ENCODE peak calls at places on chromosomes 11 and 22, in four cellular contexts. F, M, B and E are unnamed samples.
A peak's percentile ranks its signal among the peaks of the same experiment; 100 is the strongest.

GRCh38 chr11:66292543-66293332 is 1.0 kb downstream of the TMEM151A start:
- DNase-seq in B (no peak), M (no peak), F (no peak), E (no peak)

GRCh38 chr11:96241351-96241841 is 101.6 kb downstream of the MAML2 start:
- DNase-seq in M (peak; percentile 48), B (no peak), F (no peak), E (no peak)

GRCh38 chr22:49153921-49154320 is 673.8 kb downstream of the BRD1 start:
- DNase-seq in F (no peak), B (no peak), M (no peak), E (no peak)

GRCh38 chr11:47550288-47551052 is 2.5 kb downstream of the CELF1 start:
- DNase-seq in F (no peak), M (no peak), B (no peak), E (no peak)

GRCh38 chr11:123439616-123440015 is 9.5 kb downstream of the GRAMD1B start:
- DNase-seq in F (no peak), M (no peak), B (no peak), E (no peak)

GRCh38 chr11:56782167-56782847 is 33.8 kb upstream of the OR9G4 start:
- DNase-seq in M (no peak), B (no peak), F (no peak), E (no peak)

GRCh38 chr22:31124811-31125465 is 2.2 kb downstream of the INPP5J start:
- DNase-seq in F (no peak), M (no peak), B (no peak), E (no peak)

GRCh38 chr22:30232716-30233218 is 13.8 kb downstream of the LIF start:
- DNase-seq in B (no peak), F (no peak), M (no peak), E (no peak)

GRCh38 chr11:130801287-130802146 is 114.8 kb downstream of the SNX19 start:
- DNase-seq in M (no peak), F (no peak), B (no peak), E (no peak)

GRCh38 chr11:95688501-95689222 is 100.9 kb downstream of the FAM76B start:
- DNase-seq in F (no peak), M (no peak), B (no peak), E (no peak)

GRCh38 chr22:37240240-37240940 is 3.7 kb downstream of the RAC2 start:
- DNase-seq in M (peak; percentile 46), F (no peak), B (no peak), E (no peak)

GRCh38 chr11:34234086-34234740 is 123.6 kb downstream of the ABTB2 start:
- DNase-seq in F (no peak), B (peak; percentile 71), M (peak; percentile 89), E (no peak)

GRCh38 chr11:67534070-67534679 is 10.9 kb upstream of the CABP2 start:
- DNase-seq in M (no peak), B (no peak), F (no peak), E (no peak)

GRCh38 chr11:64419818-64420485 is 61.0 kb downstream of the RPS6KA4 start:
- DNase-seq in F (no peak), B (no peak), M (no peak), E (no peak)

GRCh38 chr11:91141655-91142054 is 918.8 kb upstream of the CHORDC1 start:
- DNase-seq in F (no peak), B (no peak), M (no peak), E (no peak)

GRCh38 chr11:65882191-65883057 is 2.8 kb downstream of the CTSW start:
- DNase-seq in M (no peak), B (no peak), F (no peak), E (no peak)

GRCh38 chr11:742156-742546 is 5.1 kb upstream of the TALDO1 start:
- DNase-seq in B (no peak), M (no peak), F (no peak), E (no peak)

GRCh38 chr11:88886796-88887195 is 179.0 kb downstream of the GRM5 start:
- DNase-seq in F (no peak), M (peak; percentile 47), B (peak; percentile 27), E (peak; percentile 24)

GRCh38 chr11:59614277-59615131 is 1.1 kb downstream of the OSBP start:
- DNase-seq in F (no peak), M (no peak), B (peak; percentile 4), E (no peak)

GRCh38 chr11:78715639-78716311 is 141.1 kb upstream of the NARS2 start:
- DNase-seq in F (no peak), B (no peak), M (peak; percentile 61), E (peak; percentile 79)

GRCh38 chr11:70298243-70298915 is 27.9 kb downstream of the PPFIA1 start:
- DNase-seq in F (no peak), B (no peak), M (peak; percentile 19), E (no peak)

GRCh38 chr11:113504071-113504470 is 28.9 kb upstream of the DRD2 start:
- DNase-seq in F (no peak), M (no peak), B (no peak), E (no peak)

GRCh38 chr22:43230983-43231723 is 44.2 kb upstream of the TTLL12 start:
- DNase-seq in M (peak; percentile 78), F (peak; percentile 21), B (peak; percentile 72), E (peak; percentile 75)

GRCh38 chr22:17914474-17914873 is 109.9 kb downstream of the MICAL3 start:
- DNase-seq in F (no peak), B (no peak), M (peak; percentile 6), E (no peak)

GRCh38 chr11:75714211-75714610 is 3.4 kb upstream of the MOGAT2 start:
- DNase-seq in M (no peak), B (no peak), F (no peak), E (no peak)

GRCh38 chr22:49979587-49980264 is 19.2 kb downstream of the PIM3 start:
- DNase-seq in F (peak; percentile 12), B (no peak), M (peak; percentile 81), E (peak; percentile 34)

GRCh38 chr11:6655790-6656580 is at the start of gene DCHS1:
- DNase-seq in B (no peak), F (no peak), M (no peak), E (peak; percentile 65)

GRCh38 chr11:3623126-3623525 is 18.7 kb downstream of the ART5 start:
- DNase-seq in F (no peak), M (no peak), B (no peak), E (no peak)

GRCh38 chr11:27497911-27498310 is 8.7 kb downstream of the LIN7C start:
- DNase-seq in F (no peak), M (no peak), B (no peak), E (no peak)

GRCh38 chr11:1546077-1546535 is 26.0 kb downstream of the DUSP8 start:
- DNase-seq in B (no peak), F (no peak), M (peak; percentile 63), E (no peak)

GRCh38 chr11:87453531-87454089 is 415.9 kb downstream of the TMEM135 start:
- DNase-seq in F (no peak), B (no peak), M (no peak), E (no peak)

GRCh38 chr11:70397336-70397982 is 870 bp upstream of the CTTN start:
- DNase-seq in F (no peak), M (no peak), B (no peak), E (peak; percentile 39)

GRCh38 chr11:19332476-19332875 is 91.7 kb upstream of the E2F8 start:
- DNase-seq in M (no peak), B (no peak), F (no peak), E (no peak)

GRCh38 chr11:123365955-123366354 is 64.1 kb upstream of the GRAMD1B start:
- DNase-seq in M (no peak), F (no peak), B (no peak), E (no peak)

GRCh38 chr11:106242723-106243405 is 165.4 kb downstream of the AASDHPPT start:
- DNase-seq in B (no peak), F (no peak), M (no peak), E (no peak)

GRCh38 chr11:72658989-72659640 is 15.1 kb downstream of the PDE2A start:
- DNase-seq in M (no peak), F (no peak), B (no peak), E (no peak)

DNA sequence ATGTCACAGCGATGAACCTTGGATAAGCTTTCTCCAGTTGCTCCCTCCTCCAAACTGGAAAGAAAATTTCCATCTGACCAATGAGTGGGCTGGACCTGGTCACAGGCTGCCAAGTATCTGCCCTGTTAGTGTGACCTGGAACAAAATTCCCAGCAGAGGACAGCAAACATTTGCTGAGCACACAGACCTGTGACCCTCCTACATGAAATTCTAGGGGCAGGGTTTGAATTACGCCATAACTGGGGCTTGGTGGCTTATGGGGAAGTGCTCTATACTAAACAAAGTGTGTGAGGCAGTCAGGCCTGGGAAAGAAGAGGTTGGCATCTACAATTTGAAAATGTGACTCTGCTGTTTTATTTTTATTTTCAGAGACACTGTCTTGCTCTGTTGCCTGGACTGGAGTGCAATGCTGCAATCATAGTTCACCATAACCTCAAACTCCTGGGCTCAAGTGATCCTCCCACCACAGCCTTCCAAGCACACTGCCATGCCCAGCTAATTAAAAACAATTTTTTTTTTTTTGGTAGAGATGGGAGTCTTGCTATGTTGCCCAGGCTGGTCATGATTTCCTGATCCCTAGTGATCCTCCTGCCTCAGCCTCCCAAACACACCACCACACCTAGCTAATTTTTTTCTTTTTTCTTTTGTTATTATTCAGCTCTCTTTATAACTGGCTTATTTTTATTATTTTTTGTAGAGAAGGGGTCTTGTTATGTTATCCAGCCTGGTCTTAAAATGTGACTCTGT is 13.6 kb upstream of the XBP1 start:
- DNase-seq in M (peak; percentile 50), B (no peak), F (no peak), E (no peak)
- TF ChIP-seq CTCF in M (no peak), B (no peak), F (no peak), E (no peak)

GRCh38 chr11:43810929-43811596 is 69.6 kb upstream of the ALKBH3 start:
- DNase-seq in B (no peak), M (no peak), F (no peak), E (no peak)
- TF ChIP-seq CTCF in B (no peak), M (peak; percentile 13), F (no peak), E (no peak)

DNA sequence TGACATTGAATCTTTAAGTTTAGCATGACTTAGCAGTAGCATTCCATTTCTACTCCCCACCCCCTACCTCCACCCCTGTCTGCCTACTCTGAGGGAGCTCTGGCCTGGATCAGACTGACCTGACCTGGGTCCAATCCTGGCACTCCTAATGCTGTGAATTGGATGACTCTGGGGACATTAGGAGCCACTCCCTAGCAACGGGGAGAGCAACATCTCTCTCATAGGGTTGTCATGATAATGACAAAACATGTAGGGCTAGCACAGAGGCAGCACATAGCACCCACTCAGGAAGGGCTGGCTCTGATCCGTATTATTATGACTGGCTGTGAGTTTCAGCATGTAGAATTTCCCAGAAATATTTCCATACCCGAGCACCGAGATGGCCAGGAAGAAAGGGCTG is 40.5 kb downstream of the CABIN1 start:
- DNase-seq in B (no peak), M (no peak), F (peak; percentile 38), E (no peak)
- TF ChIP-seq CTCF in B (no peak), M (no peak), F (no peak), E (no peak)

DNA sequence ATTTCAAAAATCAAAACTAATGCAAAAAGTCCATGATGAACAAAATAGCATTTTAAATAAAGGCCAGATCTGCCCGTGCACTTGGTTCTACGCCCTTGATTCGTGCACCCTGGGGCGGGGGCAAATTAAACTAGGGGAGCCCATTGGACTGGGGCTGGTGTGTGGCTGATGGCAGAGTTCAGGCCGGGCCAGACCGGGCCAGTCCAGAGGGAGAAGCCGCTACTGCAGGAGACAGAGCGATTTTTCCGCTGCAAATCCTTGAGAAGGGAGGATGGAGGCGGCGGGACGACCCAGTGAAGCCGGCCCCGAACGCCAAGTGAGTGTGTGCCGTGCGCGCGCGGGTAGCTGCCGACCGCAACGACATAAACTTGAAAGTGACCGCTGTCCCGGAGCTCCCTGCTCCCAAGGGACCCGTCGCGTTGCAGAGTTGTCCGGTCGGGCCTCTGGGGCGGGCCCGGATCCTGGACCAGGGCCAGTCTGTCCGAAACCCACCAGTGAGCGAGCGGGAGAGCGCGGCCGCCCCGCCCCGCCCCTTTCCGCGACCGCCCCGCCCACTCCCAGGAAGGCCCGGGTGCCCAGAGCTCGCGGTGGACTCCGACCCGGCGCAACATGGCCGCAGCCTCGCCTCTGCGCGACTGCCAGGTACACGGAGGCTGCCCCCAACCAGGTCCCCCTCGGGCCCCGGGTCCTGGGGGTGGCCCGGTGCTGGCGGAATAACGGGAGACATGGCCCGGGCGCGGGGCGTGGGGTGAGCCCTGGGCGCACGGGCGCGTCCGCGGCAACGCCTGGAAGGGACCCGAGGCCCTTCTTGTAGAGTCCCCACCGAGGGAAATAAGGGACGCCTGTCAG is at the start of gene TTC38:
- DNase-seq in M (peak; percentile 93), F (peak; percentile 85), B (peak; percentile 52), E (peak; percentile 74)
- TF ChIP-seq CTCF in M (no peak), F (no peak), B (no peak), E (no peak)